ENCODE peak calls at places on chromosomes 16 and 17, in six cellular contexts. W is thoracic aorta; Y is CD8-positive, alpha-beta memory T cell; A is NCI-H2029 treated with DMSO at 0.1 percent for 48 hours; Q is heart left ventricle; F is body of pancreas. K is an unnamed sample.

GRCh38 chr17:40475234-40476210 is 25.9 kb downstream of the TNS4 start:
- DNase-seq in Y (no peak), W (no peak), Q (peak), A (no peak), F (no peak), K (no peak)

GRCh38 chr16:19858006-19858653 is 26.5 kb downstream of the GPRC5B start:
- DNase-seq in Q (no peak), Y (no peak), W (no peak), A (no peak), F (no peak), K (no peak)

GRCh38 chr16:1791943-1792812 is 1.3 kb downstream of the IGFALS start:
- DNase-seq in Q (no peak), A (no peak), W (no peak), F (peak), Y (no peak), K (no peak)

GRCh38 chr17:63116967-63117366 is 150.9 kb downstream of the TANC2 start:
- DNase-seq in A (no peak), W (no peak), Y (no peak), F (peak), Q (no peak), K (no peak)

GRCh38 chr17:39209317-39210092 is 9.4 kb downstream of the RPL19 start:
- DNase-seq in Y (peak), F (peak), A (no peak), W (peak), Q (peak), K (peak)

GRCh38 chr17:43917348-43918025 is 10.2 kb upstream of the MPP2 start:
- DNase-seq in W (no peak), A (no peak), Y (peak), F (peak), Q (no peak), K (peak)

GRCh38 chr16:53817117-53817516 is 113.2 kb downstream of the FTO start:
- DNase-seq in W (no peak), F (no peak), A (no peak), Y (no peak), Q (no peak), K (no peak)

GRCh38 chr17:10614536-10615155 is 42.5 kb downstream of the MYH3 start:
- DNase-seq in W (no peak), Y (no peak), A (no peak), Q (no peak), F (peak), K (peak)

GRCh38 chr16:56417138-56417537 is 8.2 kb downstream of the AMFR start:
- DNase-seq in Y (no peak), W (no peak), F (no peak), Q (no peak), A (no peak), K (no peak)

GRCh38 chr16:58365623-58366022 is 26.6 kb upstream of the GINS3 start:
- DNase-seq in F (no peak), A (no peak), Q (no peak), Y (no peak), W (no peak), K (no peak)

GRCh38 chr16:86571197-86571915 is 4.7 kb downstream of the FOXC2 start:
- DNase-seq in Y (no peak), F (no peak), W (no peak), A (no peak), Q (no peak), K (no peak)

GRCh38 chr17:4072487-4073157 is 70.2 kb downstream of the ZZEF1 start:
- DNase-seq in Q (no peak), F (no peak), A (no peak), Y (no peak), W (no peak), K (no peak)

GRCh38 chr17:79615446-79615845 is 4.6 kb upstream of the RBFOX3 start:
- DNase-seq in A (no peak), Y (no peak), F (no peak), Q (no peak), W (no peak), K (no peak)

GRCh38 chr17:20979792-20980083 is 63.1 kb downstream of the USP22 start:
- DNase-seq in F (no peak), Y (no peak), A (no peak), Q (no peak), W (no peak), K (no peak)

GRCh38 chr17:64063088-64063487 is 42.7 kb upstream of the ICAM2 start:
- DNase-seq in W (no peak), Y (no peak), Q (no peak), F (no peak), A (no peak), K (no peak)

GRCh38 chr16:30997887-30998711 is 12.3 kb downstream of the STX1B start:
- DNase-seq in A (no peak), Q (no peak), Y (no peak), W (no peak), F (no peak), K (no peak)

GRCh38 chr16:50841081-50841886 is 99.4 kb downstream of the CYLD start:
- DNase-seq in Q (no peak), Y (peak), A (no peak), F (peak), W (no peak), K (peak)

GRCh38 chr17:18026408-18026776 is 12.6 kb downstream of the ATPAF2 start:
- DNase-seq in W (no peak), Y (peak), A (peak), F (peak), Q (peak), K (peak)

GRCh38 chr17:7562208-7562605 is 488 bp downstream of the SENP3 start:
- DNase-seq in Y (no peak), F (no peak), W (no peak), A (no peak), Q (no peak), K (no peak)

GRCh38 chr17:80498242-80498919 is 22.0 kb upstream of the NPTX1 start:
- DNase-seq in Q (peak), Y (no peak), A (no peak), W (no peak), F (peak), K (no peak)

GRCh38 chr17:31549121-31549524 is 157.6 kb downstream of the RAB11FIP4 start:
- DNase-seq in F (no peak), A (no peak), Y (no peak), Q (no peak), W (no peak), K (peak)

GRCh38 chr17:18181358-18181757 is 2.3 kb upstream of the ALKBH5 start:
- DNase-seq in A (no peak), W (no peak), Q (no peak), Y (no peak), F (no peak), K (no peak)

GRCh38 chr17:81208651-81209050 is 14.1 kb downstream of the CEP131 start:
- DNase-seq in W (no peak), Q (no peak), Y (no peak), F (no peak), A (no peak), K (no peak)

GRCh38 chr17:1561420-1562177 is 993 bp downstream of the PITPNA start:
- DNase-seq in F (peak), Q (peak), Y (peak), W (no peak), A (no peak), K (peak)

GRCh38 chr16:85917012-85917411 is 18.1 kb downstream of the IRF8 start:
- DNase-seq in Q (no peak), F (no peak), A (no peak), W (no peak), Y (no peak), K (no peak)

GRCh38 chr17:72967263-72967962 is 125.1 kb downstream of the SLC39A11 start:
- DNase-seq in F (no peak), W (no peak), A (no peak), Q (no peak), Y (no peak), K (no peak)

GRCh38 chr16:66741131-66741900 is 10.1 kb downstream of the DYNC1LI2 start:
- DNase-seq in F (peak), W (peak), A (no peak), Q (peak), Y (no peak), K (no peak)